ENCODE peak calls at places on chromosomes 6 and 20, in seven cellular contexts. A, P, S, G, W, D and Z are unnamed samples.

GRCh38 chr6:7431241-7431593 is 41.6 kb downstream of the RIOK1 start:
- DNase-seq in A (no peak), P (no peak), S (no peak), G (no peak), W (no peak), D (no peak), Z (no peak)

GRCh38 chr6:43846556-43846955 is 76.5 kb downstream of the VEGFA start:
- DNase-seq in A (no peak), P (no peak), S (no peak), G (no peak), W (no peak), D (no peak), Z (no peak)

GRCh38 chr20:32034581-32035397 is 17.3 kb upstream of the HCK start:
- DNase-seq in A (no peak), P (no peak), S (no peak), G (no peak), W (no peak), D (no peak), Z (peak; percentile 70)

GRCh38 chr6:109799664-109800063 is 108.6 kb downstream of the FIG4 start:
- DNase-seq in A (no peak), P (no peak), S (no peak), G (no peak), W (no peak), D (no peak), Z (no peak)

GRCh38 chr6:96784650-96785049 is 52.6 kb downstream of the GPR63 start:
- DNase-seq in A (no peak), P (peak; percentile 51), S (no peak), G (no peak), W (no peak), D (no peak), Z (no peak)

GRCh38 chr20:48622421-48622820 is 205.4 kb downstream of the PREX1 start:
- DNase-seq in A (no peak), P (no peak), S (no peak), G (no peak), W (no peak), D (no peak), Z (no peak)

GRCh38 chr20:40565681-40566040 is 123.4 kb downstream of the MAFB start:
- DNase-seq in A (no peak), P (no peak), S (no peak), G (no peak), W (no peak), D (no peak), Z (no peak)

GRCh38 chr20:54456423-54456822 is 19.0 kb upstream of the DOK5 start:
- DNase-seq in A (no peak), P (no peak), S (no peak), G (no peak), W (no peak), D (no peak), Z (peak; percentile 67)

GRCh38 chr6:157238346-157238745 is 85.0 kb downstream of the TMEM242 start:
- DNase-seq in A (no peak), P (no peak), S (no peak), G (no peak), W (no peak), D (no peak), Z (no peak)

GRCh38 chr6:108565893-108566292 is 5.2 kb downstream of the FOXO3 start:
- DNase-seq in A (no peak), P (no peak), S (peak; percentile 81), G (no peak), W (no peak), D (no peak), Z (no peak)

GRCh38 chr6:127342296-127342945 is 988 bp downstream of the ECHDC1 start:
- DNase-seq in A (no peak), P (peak; percentile 14), S (peak; percentile 85), G (no peak), W (no peak), D (no peak), Z (peak; percentile 32)

GRCh38 chr6:121826156-121826810 is 390.8 kb downstream of the GJA1 start:
- DNase-seq in A (peak; percentile 72), P (no peak), S (no peak), G (no peak), W (no peak), D (no peak), Z (no peak)

GRCh38 chr6:161557333-161558107 is 283.7 kb upstream of the AGPAT4 start:
- DNase-seq in A (no peak), P (no peak), S (no peak), G (no peak), W (no peak), D (no peak), Z (no peak)

GRCh38 chr6:141117869-141118268 is 1014.9 kb upstream of the GJE1 start:
- DNase-seq in A (no peak), P (no peak), S (no peak), G (no peak), W (no peak), D (no peak), Z (no peak)

GRCh38 chr6:79868098-79868722 is 79.1 kb downstream of the ELOVL4 start:
- DNase-seq in A (peak; percentile 76), P (peak; percentile 68), S (peak; percentile 54), G (peak; percentile 20), W (peak; percentile 63), D (peak; percentile 49), Z (peak; percentile 27)

DNA sequence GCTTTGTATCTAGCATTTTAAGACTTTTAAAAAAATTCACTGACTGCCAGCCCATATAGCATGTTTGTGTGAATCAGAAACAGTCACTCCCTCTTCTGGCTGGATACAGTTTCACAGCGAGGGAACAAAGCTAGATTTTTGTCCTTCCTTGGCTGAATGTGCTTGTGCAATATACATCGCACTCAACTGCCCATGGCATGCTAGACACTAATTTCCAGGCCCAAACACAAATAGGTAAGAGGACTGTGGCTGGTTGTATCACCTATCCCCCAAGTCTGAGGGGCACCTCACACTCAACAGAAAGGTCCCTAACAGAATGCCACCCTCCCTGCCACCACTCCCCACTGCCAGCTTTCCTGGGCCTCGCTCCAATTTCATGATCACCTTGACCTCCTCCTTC is 16.2 kb upstream of the BLCAP start:
- DNase-seq in A (no peak), P (peak; percentile 52), S (peak; percentile 70), G (no peak), W (no peak), D (no peak), Z (no peak)
- TF ChIP-seq JUND in A (no peak), P (no peak), S (no peak), G (no peak), W (no peak), D (no peak), Z (no peak)

DNA sequence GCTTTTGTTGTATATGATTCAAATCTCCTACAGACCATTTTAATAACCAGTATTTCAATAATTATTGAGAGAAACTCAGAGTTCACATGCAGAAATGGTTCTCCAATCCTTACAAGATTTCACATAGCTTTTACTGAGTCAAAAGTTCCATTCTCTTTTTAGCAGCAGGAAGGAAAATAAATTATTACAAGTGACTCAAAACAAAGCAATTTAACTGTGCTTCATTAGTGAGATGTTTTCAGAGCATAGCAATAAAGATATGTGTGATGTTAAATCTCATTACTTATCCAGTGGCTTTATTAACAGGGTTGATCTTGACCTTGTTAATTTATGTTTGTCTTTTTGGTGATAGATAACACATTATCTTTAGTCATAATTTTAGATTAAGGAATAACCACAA is 22.0 kb downstream of the KIF13A start:
- DNase-seq in A (no peak), P (no peak), S (no peak), G (no peak), W (no peak), D (no peak), Z (no peak)
- TF ChIP-seq JUND in A (peak; percentile 65), P (peak; percentile 21), S (no peak), G (no peak), W (no peak), D (no peak), Z (no peak)

DNA sequence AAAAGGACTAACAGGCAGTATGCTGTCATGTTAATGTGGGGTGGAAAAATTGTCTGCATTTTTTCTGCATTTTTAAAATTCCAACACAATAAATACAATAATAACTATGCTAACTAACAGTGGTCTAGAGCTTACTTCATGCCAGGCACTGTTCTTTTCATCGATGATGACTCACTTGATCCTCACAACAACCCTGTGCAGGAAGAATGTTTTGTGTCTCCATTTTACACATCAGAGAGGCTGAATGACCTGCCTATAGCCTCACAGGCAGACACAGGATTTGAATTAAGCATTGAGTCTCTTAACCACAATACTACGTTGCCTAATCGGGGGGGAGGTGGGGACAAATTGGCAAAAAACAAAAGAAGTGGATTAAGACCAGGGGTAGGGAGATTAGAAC is 26.9 kb upstream of the FANCE start:
- DNase-seq in A (no peak), P (no peak), S (no peak), G (no peak), W (no peak), D (no peak), Z (no peak)
- TF ChIP-seq JUND in A (no peak), P (no peak), S (no peak), G (no peak), W (no peak), D (no peak), Z (no peak)

GRCh38 chr20:17680128-17680835 is 1.8 kb downstream of the RRBP1 start:
- DNase-seq in A (no peak), P (no peak), S (peak; percentile 80), G (no peak), W (peak; percentile 10), D (no peak), Z (no peak)
- TF ChIP-seq JUND in A (no peak), P (no peak), S (peak; percentile 57), G (no peak), W (no peak), D (no peak), Z (no peak)

GRCh38 chr6:111606620-111607115 is 990 bp upstream of the TRAF3IP2 start:
- DNase-seq in A (no peak), P (no peak), S (no peak), G (no peak), W (no peak), D (no peak), Z (no peak)

GRCh38 chr6:111604259-111605099 is 1.2 kb downstream of the TRAF3IP2 start:
- DNase-seq in A (no peak), P (no peak), S (no peak), G (no peak), W (no peak), D (peak; percentile 58), Z (no peak)

GRCh38 chr6:111607279-111607678 is 1.6 kb upstream of the TRAF3IP2 start:
- DNase-seq in A (no peak), P (no peak), S (no peak), G (no peak), W (no peak), D (no peak), Z (no peak)

GRCh38 chr6:111603648-111604047 is 2.0 kb downstream of the TRAF3IP2 start:
- DNase-seq in A (no peak), P (no peak), S (no peak), G (no peak), W (no peak), D (no peak), Z (no peak)

DNA sequence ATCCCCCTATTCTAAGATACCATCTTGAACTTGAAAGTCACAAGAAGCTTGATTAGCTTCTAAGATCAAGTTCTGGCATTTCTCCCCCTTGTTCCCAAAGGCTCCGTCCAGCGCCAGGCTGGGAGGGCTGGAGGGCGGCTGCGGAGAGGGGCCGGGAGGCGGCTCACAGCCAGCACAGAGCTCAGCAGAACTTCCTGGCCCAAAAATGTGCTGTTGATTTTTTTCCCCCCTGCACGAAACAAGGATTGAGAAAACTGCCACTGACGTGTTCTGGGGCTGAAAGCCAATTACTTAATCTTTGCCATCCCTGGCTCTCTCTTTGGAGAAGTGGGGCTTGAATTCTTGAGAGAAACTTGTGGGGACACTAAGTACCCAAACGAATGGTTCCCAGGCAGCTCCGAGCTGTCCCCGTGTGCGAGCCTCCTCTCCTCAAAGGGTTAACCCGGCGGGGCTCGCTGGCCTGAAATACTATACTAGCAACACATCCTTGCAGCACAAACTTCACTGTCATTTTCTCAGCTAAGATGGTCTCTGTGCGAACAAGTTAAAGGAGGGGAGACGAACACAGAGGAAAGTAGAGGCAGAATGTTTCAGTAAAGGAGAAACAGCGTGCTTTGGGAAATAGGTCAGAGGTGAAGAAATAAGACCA is 454 bp downstream of the TRAF3IP2 start:
- DNase-seq in A (no peak), P (no peak), S (no peak), G (no peak), W (peak; percentile 54), D (peak; percentile 67), Z (peak; percentile 71)
- TF ChIP-seq JUND in A (no peak), P (no peak), S (no peak), G (no peak), W (no peak), D (no peak), Z (no peak)